ENCODE peak calls at places on chromosomes 2 and 18, in nine cellular contexts. Y is G401; I is activated naive CD4-positive, alpha-beta T cell; W is effector memory CD4-positive, alpha-beta T cell; N is endothelial cell; D is NCI-H774; P is stimulated activated CD4-positive, alpha-beta T cell treated with anti-CD3 and anti-CD28 coated beads, Interleukin-12 subunit alpha, Interleukin-12 subunit beta, amount 100 ng/mL, for 4 hours; R is NCI-H1105 treated with DMSO at 0.1 percent for 48 hours; Z is GM13976. A is an unnamed sample.

GRCh38 chr2:121099329-121100318 is 185.4 kb downstream of the TFCP2L1 start:
- DNase-seq in Y (peak), I (no peak), W (no peak), N (peak), D (no peak), P (no peak), R (peak), Z (no peak), A (peak)

GRCh38 chr2:44354761-44355160 is 6.5 kb downstream of the PREPL start:
- DNase-seq in Y (no peak), I (no peak), W (no peak), N (no peak), D (no peak), P (no peak), R (no peak), Z (no peak), A (no peak)

GRCh38 chr2:172103471-172104292 is 982 bp upstream of the DLX2 start:
- DNase-seq in Y (peak), I (peak), W (peak), N (peak), D (peak), P (peak), R (peak), Z (peak), A (no peak)

GRCh38 chr2:206160124-206160806 is 570 bp downstream of the EEF1B2 start:
- DNase-seq in Y (no peak), I (no peak), W (no peak), N (no peak), D (no peak), P (peak), R (peak), Z (peak), A (no peak)

GRCh38 chr2:174442546-174443510 is 44.0 kb downstream of the GPR155 start:
- DNase-seq in Y (no peak), I (no peak), W (no peak), N (no peak), D (no peak), P (no peak), R (no peak), Z (no peak), A (no peak)

GRCh38 chr2:234770081-234770506 is 181.7 kb upstream of the SH3BP4 start:
- DNase-seq in Y (no peak), I (no peak), W (no peak), N (no peak), D (peak), P (no peak), R (peak), Z (no peak), A (no peak)

GRCh38 chr2:199606193-199606780 is 148.5 kb upstream of the SATB2 start:
- DNase-seq in Y (no peak), I (no peak), W (no peak), N (no peak), D (no peak), P (no peak), R (no peak), Z (no peak), A (no peak)

GRCh38 chr2:217740178-217740577 is 262.6 kb downstream of the TNS1 start:
- DNase-seq in Y (no peak), I (no peak), W (no peak), N (no peak), D (no peak), P (no peak), R (no peak), Z (no peak), A (no peak)

GRCh38 chr2:29014331-29014730 is 33.2 kb downstream of the TOGARAM2 start:
- DNase-seq in Y (no peak), I (no peak), W (no peak), N (no peak), D (no peak), P (peak), R (no peak), Z (no peak), A (no peak)

GRCh38 chr18:48983793-48984437 is 33.1 kb upstream of the SMAD7 start:
- DNase-seq in Y (peak), I (no peak), W (no peak), N (no peak), D (peak), P (no peak), R (peak), Z (no peak), A (no peak)

GRCh38 chr2:236485519-236485918 is 84.1 kb upstream of the ACKR3 start:
- DNase-seq in Y (no peak), I (no peak), W (no peak), N (no peak), D (no peak), P (no peak), R (no peak), Z (no peak), A (no peak)

GRCh38 chr2:158637357-158637756 is 157.8 kb upstream of the DAPL1 start:
- DNase-seq in Y (peak), I (no peak), W (no peak), N (no peak), D (no peak), P (no peak), R (no peak), Z (no peak), A (no peak)

GRCh38 chr2:67970542-67970941 is 92.3 kb downstream of the C1D start:
- DNase-seq in Y (no peak), I (no peak), W (no peak), N (no peak), D (no peak), P (no peak), R (no peak), Z (no peak), A (no peak)

GRCh38 chr18:23134780-23135678 is at the start of gene CABLES1:
- DNase-seq in Y (peak), I (no peak), W (no peak), N (peak), D (peak), P (peak), R (peak), Z (peak), A (no peak)

GRCh38 chr2:240896871-240897692 is 1.1 kb upstream of the MAB21L4 start:
- DNase-seq in Y (no peak), I (no peak), W (no peak), N (no peak), D (no peak), P (no peak), R (peak), Z (no peak), A (no peak)

GRCh38 chr2:186303091-186303490 is 183.0 kb upstream of the ZC3H15 start:
- DNase-seq in Y (no peak), I (no peak), W (no peak), N (no peak), D (no peak), P (no peak), R (no peak), Z (no peak), A (no peak)

GRCh38 chr2:128310761-128311160 is 7.9 kb downstream of the HS6ST1 start:
- DNase-seq in Y (no peak), I (no peak), W (no peak), N (no peak), D (no peak), P (no peak), R (no peak), Z (no peak), A (no peak)

GRCh38 chr2:161426788-161427412 is 10.8 kb downstream of the TBR1 start:
- DNase-seq in Y (no peak), I (no peak), W (no peak), N (peak), D (no peak), P (no peak), R (no peak), Z (no peak), A (no peak)

GRCh38 chr2:101395545-101396351 is 8.4 kb upstream of the CREG2 start:
- DNase-seq in Y (no peak), I (no peak), W (no peak), N (no peak), D (no peak), P (no peak), R (no peak), Z (no peak), A (no peak)

GRCh38 chr2:112048887-112049286 is 6.2 kb upstream of the TMEM87B start:
- DNase-seq in Y (peak), I (no peak), W (no peak), N (peak), D (peak), P (no peak), R (peak), Z (peak), A (no peak)

GRCh38 chr2:241019441-241020139 is 21.2 kb downstream of the SNED1 start:
- DNase-seq in Y (no peak), I (no peak), W (no peak), N (no peak), D (no peak), P (no peak), R (no peak), Z (no peak), A (no peak)

GRCh38 chr2:8329660-8330622 is 351.9 kb upstream of the ID2 start:
- DNase-seq in Y (no peak), I (no peak), W (no peak), N (no peak), D (no peak), P (no peak), R (no peak), Z (no peak), A (no peak)

GRCh38 chr2:23449413-23449812 is 64.4 kb downstream of the KLHL29 start:
- DNase-seq in Y (no peak), I (no peak), W (no peak), N (no peak), D (no peak), P (no peak), R (no peak), Z (peak), A (no peak)

GRCh38 chr2:219514196-219514761 is at the start of gene ASIC4:
- DNase-seq in Y (no peak), I (no peak), W (no peak), N (no peak), D (no peak), P (no peak), R (peak), Z (no peak), A (no peak)

GRCh38 chr2:42856891-42857632 is 64.7 kb upstream of the HAAO start:
- DNase-seq in Y (no peak), I (no peak), W (no peak), N (no peak), D (no peak), P (no peak), R (no peak), Z (no peak), A (no peak)

GRCh38 chr2:164495491-164496223 is 125.6 kb downstream of the GRB14 start:
- DNase-seq in Y (peak), I (no peak), W (no peak), N (peak), D (no peak), P (no peak), R (peak), Z (no peak), A (peak)

GRCh38 chr2:221104391-221104811 is 467.7 kb downstream of the EPHA4 start:
- DNase-seq in Y (peak), I (no peak), W (no peak), N (no peak), D (peak), P (no peak), R (peak), Z (no peak), A (peak)

GRCh38 chr2:42795871-42796301 is 3.5 kb upstream of the HAAO start:
- DNase-seq in Y (no peak), I (no peak), W (no peak), N (no peak), D (no peak), P (no peak), R (no peak), Z (no peak), A (no peak)

GRCh38 chr18:22221350-22221749 is 52.0 kb downstream of the GATA6 start:
- DNase-seq in Y (no peak), I (no peak), W (no peak), N (no peak), D (no peak), P (no peak), R (no peak), Z (no peak), A (no peak)

GRCh38 chr2:43419886-43420285 is 176.0 kb downstream of the THADA start:
- DNase-seq in Y (no peak), I (no peak), W (no peak), N (no peak), D (no peak), P (no peak), R (no peak), Z (no peak), A (no peak)

GRCh38 chr2:15941483-15941853 is 1.1 kb downstream of the MYCN start:
- DNase-seq in Y (no peak), I (no peak), W (no peak), N (peak), D (no peak), P (no peak), R (peak), Z (peak), A (peak)

GRCh38 chr2:219611866-219612604 is 14.4 kb downstream of the STK11IP start:
- DNase-seq in Y (no peak), I (no peak), W (no peak), N (no peak), D (no peak), P (no peak), R (no peak), Z (no peak), A (no peak)

GRCh38 chr2:19021721-19022120 is 336.7 kb downstream of the OSR1 start:
- DNase-seq in Y (no peak), I (no peak), W (no peak), N (no peak), D (no peak), P (no peak), R (no peak), Z (no peak), A (no peak)

GRCh38 chr2:96924775-96925747 is 55.2 kb upstream of the SEMA4C start:
- DNase-seq in Y (no peak), I (no peak), W (no peak), N (no peak), D (no peak), P (peak), R (no peak), Z (no peak), A (no peak)